ENCODE peak calls at places on chromosome 15, in ten cellular contexts. R is HFF-Myc, U is skeletal muscle cell, T is brain microvascular endothelial cell, K is BE2C, D is endodermal cell, M is tibial artery, O is right atrium auricular region, B is lung, H is cardiac muscle cell. P is an unnamed sample.

GRCh38 chr15:85707519-85708338 is 87.0 kb downstream of the KLHL25 start:
- DNase-seq in R (no peak), T (peak; percentile 36), B (no peak), H (peak; percentile 75), K (no peak), O (no peak), D (no peak), U (no peak), M (no peak), P (no peak)

GRCh38 chr15:101528108-101528916 is 38.8 kb upstream of the PCSK6 start:
- DNase-seq in H (peak; percentile 44), R (no peak), B (peak; percentile 37), K (no peak), U (no peak), T (no peak), O (no peak), M (peak; percentile 35), D (no peak), P (no peak)

GRCh38 chr15:84582583-84583157 is 18.1 kb upstream of the ZSCAN2 start:
- DNase-seq in T (no peak), D (no peak), R (no peak), B (no peak), M (no peak), O (no peak), H (no peak), K (no peak), U (no peak), P (no peak)

GRCh38 chr15:26065723-26066122 is 202.6 kb upstream of the ATP10A start:
- DNase-seq in D (peak; percentile 64), U (no peak), M (no peak), K (no peak), B (no peak), H (no peak), T (no peak), R (no peak), O (no peak), P (no peak)

GRCh38 chr15:34725565-34725964 is 29.2 kb downstream of the GJD2 start:
- DNase-seq in D (no peak), B (no peak), M (no peak), H (no peak), K (no peak), T (no peak), O (no peak), R (no peak), U (peak; percentile 68), P (no peak)

GRCh38 chr15:58077427-58077826 is 11.9 kb upstream of the ALDH1A2 start:
- DNase-seq in M (no peak), U (no peak), H (no peak), R (no peak), O (no peak), T (no peak), D (no peak), K (no peak), B (no peak), P (no peak)

GRCh38 chr15:65246026-65246714 is 34.9 kb upstream of the CILP start:
- DNase-seq in M (no peak), B (no peak), D (no peak), K (no peak), H (no peak), U (no peak), O (no peak), R (no peak), T (no peak), P (no peak)

GRCh38 chr15:73921257-73921890 is 4.9 kb upstream of the LOXL1 start:
- DNase-seq in U (no peak), O (no peak), R (no peak), B (no peak), M (no peak), T (no peak), D (no peak), K (no peak), H (no peak), P (no peak)

GRCh38 chr15:38745136-38745535 is 180.5 kb upstream of the RASGRP1 start:
- DNase-seq in D (no peak), H (peak; percentile 10), M (no peak), K (no peak), R (no peak), B (no peak), O (no peak), U (no peak), T (no peak), P (no peak)

GRCh38 chr15:50003786-50004334 is 115.2 kb downstream of the ATP8B4 start:
- DNase-seq in K (peak; percentile 87), U (peak; percentile 55), B (peak; percentile 80), O (peak; percentile 86), M (peak; percentile 85), H (peak; percentile 96), R (peak; percentile 90), D (peak; percentile 97), T (peak; percentile 83), P (peak; percentile 20)

GRCh38 chr15:92059036-92059970 is 205.8 kb downstream of the SLCO3A1 start:
- DNase-seq in T (no peak), H (no peak), K (peak; percentile 58), B (no peak), D (no peak), O (no peak), R (no peak), U (no peak), M (no peak), P (no peak)

GRCh38 chr15:69607101-69607500 is 154.5 kb downstream of the RPLP1 start:
- DNase-seq in D (peak; percentile 65), U (no peak), T (peak; percentile 4), R (no peak), O (peak; percentile 36), B (no peak), K (no peak), H (peak; percentile 70), M (no peak), P (no peak)

GRCh38 chr15:38714309-38715072 is 149.9 kb upstream of the RASGRP1 start:
- DNase-seq in T (peak; percentile 92), O (no peak), R (no peak), M (no peak), U (peak; percentile 92), K (no peak), H (peak; percentile 94), B (no peak), D (no peak), P (no peak)

GRCh38 chr15:39400002-39400401 is 180.9 kb upstream of the THBS1 start:
- DNase-seq in U (no peak), M (no peak), T (no peak), D (no peak), H (no peak), O (no peak), K (no peak), B (no peak), R (no peak), P (no peak)

GRCh38 chr15:90013503-90013937 is 12.4 kb downstream of the ZNF710 start:
- DNase-seq in H (no peak), R (no peak), U (no peak), B (no peak), D (no peak), T (no peak), K (no peak), M (peak; percentile 2), O (no peak), P (no peak)
- H3K4me3 ChIP-seq in H (no peak overlapping the region), R (no peak overlapping the region), U (no peak overlapping the region), B (no peak overlapping the region), D (no peak overlapping the region), T (no peak overlapping the region), K (no peak overlapping the region), M (no peak overlapping the region), O (no peak overlapping the region), P (no peak overlapping the region)

GRCh38 chr15:64193971-64194370 is 31.1 kb upstream of the PPIB start:
- DNase-seq in K (peak; percentile 19), R (no peak), T (no peak), O (no peak), M (no peak), H (no peak), U (no peak), D (peak; percentile 51), B (no peak), P (no peak)

GRCh38 chr15:64191971-64192830 is 29.4 kb upstream of the PPIB start:
- DNase-seq in O (no peak), R (no peak), M (no peak), K (no peak), U (no peak), T (no peak), H (no peak), D (no peak), B (no peak), P (no peak)

DNA sequence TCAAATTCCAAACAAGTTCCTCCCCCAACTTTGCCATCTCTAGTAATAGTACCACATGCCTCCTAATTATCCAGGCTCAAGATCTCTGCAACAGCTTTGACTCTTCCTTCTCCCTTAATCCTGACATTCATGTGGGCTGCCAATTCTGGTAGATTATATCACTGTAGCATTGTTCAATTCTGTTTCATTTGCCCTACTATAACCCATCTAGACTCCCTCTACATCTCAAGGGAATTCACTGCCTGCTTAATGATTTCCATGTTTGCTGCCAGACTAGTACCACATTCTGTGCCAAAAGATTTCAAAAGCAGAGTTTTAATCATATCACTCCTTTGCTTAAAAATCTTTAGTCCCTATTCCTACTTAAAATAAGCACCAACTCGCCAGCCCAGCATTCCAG is 34.6 kb upstream of the PPIB start:
- DNase-seq in T (no peak), D (no peak), B (no peak), R (no peak), K (peak; percentile 20), U (peak; percentile 55), O (no peak), M (no peak), H (peak; percentile 75), P (no peak)
- H3K4me3 ChIP-seq in T (no peak overlapping the region), D (no peak overlapping the region), B (no peak overlapping the region), R (no peak overlapping the region), K (peak overlapping the region; percentile 10), U (no peak overlapping the region), O (no peak overlapping the region), M (no peak overlapping the region), H (no peak overlapping the region), P (no peak overlapping the region)

DNA sequence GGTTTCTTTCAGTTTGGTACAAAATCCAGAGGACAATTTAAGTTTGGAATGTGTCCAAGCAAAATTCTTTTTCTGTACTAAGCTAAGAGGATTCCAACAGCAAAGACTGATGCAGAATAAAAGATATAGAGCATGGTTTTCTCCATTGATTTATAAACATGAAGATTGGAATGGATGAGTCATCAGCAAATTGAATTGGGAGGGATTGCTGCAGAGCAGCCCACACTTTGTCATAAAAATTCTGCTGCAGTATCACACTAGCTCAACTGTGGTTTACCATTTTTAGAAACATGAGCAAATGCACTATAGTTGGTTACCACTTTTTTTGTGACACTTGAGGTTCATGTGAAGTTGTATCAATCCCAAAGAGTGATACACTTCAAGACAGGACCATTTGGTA is 16.1 kb upstream of the LARP6 start:
- DNase-seq in H (peak; percentile 59), M (no peak), U (peak; percentile 83), T (peak; percentile 48), B (no peak), K (no peak), R (no peak), O (no peak), D (no peak), P (no peak)
- H3K4me3 ChIP-seq in H (no peak overlapping the region), M (no peak overlapping the region), U (no peak overlapping the region), T (no peak overlapping the region), B (no peak overlapping the region), K (no peak overlapping the region), R (no peak overlapping the region), O (no peak overlapping the region), D (no peak overlapping the region), P (no peak overlapping the region)

DNA sequence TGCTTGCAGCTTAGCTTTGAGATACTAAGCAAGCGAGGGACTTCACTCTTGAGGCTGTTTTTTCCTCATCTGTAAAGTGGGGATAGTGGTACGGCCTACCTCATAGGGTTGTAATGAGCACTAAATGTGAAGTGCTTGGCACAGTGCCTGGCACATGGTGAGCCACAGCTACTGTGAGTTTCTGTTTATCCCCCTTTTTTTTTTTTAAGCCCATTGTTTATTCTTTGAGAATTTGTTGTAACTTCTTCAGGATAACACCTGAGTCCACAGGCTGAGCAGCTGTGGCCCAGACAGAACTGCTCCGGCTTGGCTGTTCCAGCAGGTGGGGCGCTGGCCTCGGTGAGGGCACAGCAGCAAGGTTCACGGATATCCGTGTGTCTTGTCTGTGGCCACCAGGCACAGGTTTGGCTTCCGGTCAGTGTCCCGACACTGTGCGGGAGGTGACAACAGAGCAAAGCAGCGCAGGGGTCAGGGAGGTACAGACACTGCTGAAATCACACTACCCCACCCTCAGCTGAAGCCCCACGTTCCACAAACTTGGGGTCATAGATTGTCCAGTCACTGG is 7.3 kb upstream of the ISG20 start:
- DNase-seq in D (no peak), B (no peak), K (no peak), T (no peak), H (no peak), O (no peak), M (peak; percentile 20), U (no peak), R (no peak), P (no peak)
- H3K4me3 ChIP-seq in D (no peak overlapping the region), B (no peak overlapping the region), K (no peak overlapping the region), T (no peak overlapping the region), H (no peak overlapping the region), O (no peak overlapping the region), M (no peak overlapping the region), U (no peak overlapping the region), R (no peak overlapping the region), P (no peak overlapping the region)